ENCODE peak calls at places on chromosomes 5 and 9, in eight cellular contexts. P is fibroblast of pulmonary artery, Y is BE2C, J is HCT116, H is fibroblast of mammary gland, U is AG10803, Z is lung, R is cardiac muscle cell. O is an unnamed sample.

GRCh38 chr9:33750839-33751339 is 44.5 kb upstream of the PRSS3 start:
- DNase-seq in P (no peak), Y (peak), J (no peak), H (no peak), U (no peak), Z (no peak), R (peak), O (no peak)

GRCh38 chr5:174151579-174152181 is 106.2 kb downstream of the NSG2 start:
- DNase-seq in P (no peak), Y (no peak), J (no peak), H (no peak), U (no peak), Z (no peak), R (no peak), O (no peak)

GRCh38 chr9:12878342-12878978 is 103.6 kb downstream of the LURAP1L start:
- DNase-seq in P (no peak), Y (no peak), J (no peak), H (peak), U (no peak), Z (no peak), R (no peak), O (peak)

GRCh38 chr9:36935768-36936497 is 98.1 kb downstream of the PAX5 start:
- DNase-seq in P (no peak), Y (no peak), J (no peak), H (no peak), U (no peak), Z (no peak), R (no peak), O (no peak)

GRCh38 chr9:25600501-25600900 is 77.7 kb downstream of the TUSC1 start:
- DNase-seq in P (no peak), Y (no peak), J (no peak), H (no peak), U (no peak), Z (no peak), R (no peak), O (no peak)

GRCh38 chr5:149130121-149130931 is 11.0 kb upstream of the ABLIM3 start:
- DNase-seq in P (peak), Y (no peak), J (no peak), H (peak), U (no peak), Z (no peak), R (no peak), O (peak)

GRCh38 chr5:14595189-14595588 is 13.6 kb downstream of the OTULINL start:
- DNase-seq in P (no peak), Y (peak), J (no peak), H (no peak), U (no peak), Z (no peak), R (no peak), O (no peak)

GRCh38 chr9:93956183-93956784 is 1.1 kb upstream of the BARX1 start:
- DNase-seq in P (no peak), Y (no peak), J (no peak), H (no peak), U (no peak), Z (no peak), R (no peak), O (no peak)

GRCh38 chr5:172772112-172772906 is 1.3 kb upstream of the DUSP1 start:
- DNase-seq in P (peak), Y (peak), J (no peak), H (peak), U (peak), Z (peak), R (peak), O (peak)

GRCh38 chr5:172428224-172429166 is 25.8 kb downstream of the SH3PXD2B start:
- DNase-seq in P (no peak), Y (no peak), J (no peak), H (no peak), U (peak), Z (no peak), R (no peak), O (no peak)

DNA sequence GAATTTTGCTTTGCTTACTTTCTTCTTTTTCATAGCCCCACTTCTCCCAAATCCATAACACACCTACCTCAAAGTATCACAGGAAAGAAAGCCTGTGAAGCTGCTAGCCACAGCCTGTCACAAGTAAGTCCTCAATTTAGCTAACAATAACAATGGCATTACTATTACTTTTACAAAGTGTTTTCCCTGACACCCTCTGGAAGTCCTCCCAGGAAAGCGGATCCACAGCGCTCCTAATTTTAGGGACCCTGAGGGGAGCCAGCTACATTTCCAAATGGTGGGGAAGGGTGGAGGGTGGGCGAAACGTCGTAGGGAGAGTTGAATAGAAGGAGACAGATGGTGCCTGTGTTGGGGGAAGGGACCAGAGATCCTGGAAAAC is 554 bp upstream of the WWC1 start:
- DNase-seq in P (no peak), Y (no peak), J (no peak), H (no peak), U (no peak), Z (no peak), R (no peak), O (no peak)
- H3K4me3 ChIP-seq in P (peak), Y (no peak), J (peak), H (no peak), U (peak), Z (no peak), R (peak), O (no peak)

GRCh38 chr5:35246411-35246810 is 16.1 kb upstream of the PRLR start:
- DNase-seq in P (no peak), Y (no peak), J (no peak), H (no peak), U (no peak), Z (no peak), R (peak), O (no peak)
- TF ChIP-seq CTCF in P (no peak), Y (no peak), J (no peak), H (no peak), U (no peak), Z (no peak), R (no peak), O (peak)

DNA sequence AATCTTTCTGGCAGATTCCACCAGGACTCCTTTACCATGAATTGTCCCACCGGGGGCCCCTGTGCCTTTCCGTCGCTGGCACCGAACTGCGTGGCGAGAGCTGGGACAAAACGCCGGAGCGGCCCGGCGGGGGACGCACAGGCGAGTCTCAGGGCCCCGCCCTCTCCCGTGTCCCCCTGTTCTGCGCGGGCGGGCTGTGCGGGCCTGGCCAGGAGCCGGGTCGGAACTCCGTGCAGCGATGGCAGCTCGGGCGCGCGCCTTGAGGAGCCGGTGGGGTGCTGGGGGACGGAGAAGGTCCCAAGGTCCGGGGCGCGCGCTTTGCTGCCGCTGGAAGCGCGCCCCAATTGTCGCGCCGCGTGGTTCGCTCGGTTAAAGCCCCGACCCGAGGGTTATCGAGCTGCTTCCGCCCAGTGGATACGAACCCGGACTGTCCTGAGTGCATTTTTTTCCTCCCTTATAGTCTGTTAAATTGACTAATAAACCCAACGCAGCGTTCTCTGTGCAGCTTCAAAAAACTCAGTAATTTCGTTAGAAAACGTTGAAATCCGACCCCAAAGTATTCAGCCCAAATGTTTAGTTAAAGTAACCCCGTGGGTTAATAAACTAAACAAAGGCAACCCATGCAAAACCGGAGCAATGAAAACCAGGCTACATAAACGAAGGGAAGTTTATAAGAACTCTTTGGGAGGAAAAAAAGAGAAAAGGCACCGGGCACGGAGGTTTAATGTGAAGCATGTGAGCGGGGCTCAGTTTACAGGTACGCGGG is 125.4 kb downstream of the TMEM174 start:
- DNase-seq in P (no peak), Y (no peak), J (no peak), H (no peak), U (no peak), Z (no peak), R (no peak), O (peak)
- H3K4me3 ChIP-seq in P (no peak), Y (no peak), J (peak), H (no peak), U (peak), Z (no peak), R (peak), O (peak)

GRCh38 chr5:139817362-139817761 is 21.8 kb downstream of the PSD2 start:
- DNase-seq in P (no peak), Y (peak), J (no peak), H (no peak), U (no peak), Z (no peak), R (no peak), O (no peak)
- TF ChIP-seq CTCF in P (no peak), Y (no peak), J (no peak), H (no peak), U (no peak), Z (no peak), R (no peak), O (no peak)

GRCh38 chr9:78013924-78014323 is 17.7 kb downstream of the GNAQ start:
- DNase-seq in P (no peak), Y (no peak), J (no peak), H (no peak), U (no peak), Z (no peak), R (no peak), O (no peak)

GRCh38 chr9:78009156-78009555 is 22.5 kb downstream of the GNAQ start:
- DNase-seq in P (no peak), Y (no peak), J (no peak), H (no peak), U (no peak), Z (no peak), R (no peak), O (no peak)

GRCh38 chr9:78006734-78007133 is 24.9 kb downstream of the GNAQ start:
- DNase-seq in P (no peak), Y (no peak), J (no peak), H (peak), U (peak), Z (no peak), R (no peak), O (peak)

GRCh38 chr9:78011037-78011436 is 20.6 kb downstream of the GNAQ start:
- DNase-seq in P (no peak), Y (no peak), J (no peak), H (no peak), U (no peak), Z (no peak), R (no peak), O (peak)

DNA sequence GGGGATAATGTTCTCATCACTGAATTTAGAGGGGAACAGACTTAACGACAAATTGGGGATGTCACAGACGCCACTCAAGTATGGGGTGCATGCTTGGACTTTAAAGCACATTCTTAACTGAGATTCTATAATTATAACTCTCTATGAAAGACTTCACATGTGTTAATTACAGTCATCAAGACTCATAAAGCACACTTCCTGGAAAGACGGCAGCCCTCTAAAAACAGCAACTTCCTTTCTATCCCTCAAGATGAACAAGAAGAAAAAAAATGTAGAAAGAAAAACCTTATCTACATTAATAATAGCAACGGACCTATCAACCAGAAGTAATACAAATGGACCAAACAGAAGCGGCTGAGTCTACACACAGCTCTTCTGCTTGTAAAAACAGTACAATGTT is 21.2 kb downstream of the GNAQ start:
- DNase-seq in P (no peak), Y (no peak), J (no peak), H (no peak), U (no peak), Z (no peak), R (no peak), O (no peak)
- H3K4me3 ChIP-seq in P (no peak), Y (no peak), J (no peak), H (no peak), U (no peak), Z (no peak), R (no peak), O (no peak)

DNA sequence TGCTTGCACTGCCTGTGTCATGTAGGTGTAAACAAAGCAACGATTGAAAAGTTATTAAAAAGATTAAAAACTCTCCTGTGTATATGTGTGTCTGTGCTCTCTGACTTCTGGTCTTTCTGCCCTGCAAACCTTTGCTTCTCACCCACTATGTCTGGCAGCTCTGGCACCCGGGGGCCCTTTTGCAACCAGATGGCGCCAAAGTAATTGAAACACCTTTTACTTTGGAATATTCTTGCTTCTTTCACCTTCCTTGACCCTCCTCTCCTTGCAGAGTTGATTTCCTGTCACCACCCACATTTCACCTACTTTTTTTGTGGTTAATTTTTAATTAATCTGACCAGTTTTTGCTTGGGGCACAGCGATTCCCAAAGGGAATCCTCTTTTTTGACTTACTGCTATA is 275.5 kb downstream of the ARHGEF28 start:
- DNase-seq in P (no peak), Y (no peak), J (no peak), H (no peak), U (no peak), Z (no peak), R (peak), O (no peak)
- TF ChIP-seq CTCF in P (no peak), Y (peak), J (peak), H (no peak), U (no peak), Z (no peak), R (no peak), O (peak)

GRCh38 chr5:42988568-42988967 is 51.6 kb downstream of the ANXA2R start:
- DNase-seq in P (no peak), Y (no peak), J (no peak), H (no peak), U (no peak), Z (no peak), R (no peak), O (no peak)
- H3K4me3 ChIP-seq in P (peak), Y (no peak), J (no peak), H (no peak), U (no peak), Z (no peak), R (no peak), O (peak)

GRCh38 chr9:133869674-133870419 is 122.3 kb downstream of the VAV2 start:
- DNase-seq in P (peak), Y (peak), J (no peak), H (no peak), U (no peak), Z (no peak), R (peak), O (no peak)
- TF ChIP-seq CTCF in P (peak), Y (peak), J (no peak), H (no peak), U (no peak), Z (no peak), R (peak), O (peak)

GRCh38 chr5:55821731-55822512 is 29.2 kb upstream of the IL31RA start:
- DNase-seq in P (peak), Y (peak), J (no peak), H (no peak), U (no peak), Z (no peak), R (peak), O (peak)
- H3K4me3 ChIP-seq in P (peak), Y (no peak), J (no peak), H (peak), U (peak), Z (no peak), R (peak), O (peak)

DNA sequence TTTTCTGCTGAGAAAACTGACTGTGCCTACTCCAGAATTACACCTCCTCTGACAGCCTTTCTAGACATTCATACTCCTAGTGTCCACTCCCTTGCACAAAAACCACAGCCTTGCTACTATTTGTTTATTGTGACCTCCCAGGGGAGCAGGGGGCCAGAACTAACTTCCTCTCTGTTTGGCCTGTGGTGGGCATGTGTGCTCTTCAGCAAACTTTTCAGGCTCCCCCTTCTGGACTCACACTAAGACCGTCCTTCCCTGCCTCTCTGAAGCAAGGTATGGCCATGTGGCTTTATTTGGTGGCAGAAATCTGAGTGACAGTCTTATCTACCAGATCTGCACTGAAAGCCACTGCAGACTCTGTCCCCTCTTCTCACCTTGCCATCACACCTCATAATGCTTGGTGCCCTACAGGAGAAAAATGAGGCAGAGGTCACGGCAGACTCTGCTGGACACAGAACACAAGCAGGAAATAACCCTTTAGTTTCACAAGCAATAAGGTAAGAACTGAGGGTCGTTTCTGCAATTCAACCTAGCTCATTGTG is 28.2 kb downstream of the LIFR start:
- DNase-seq in P (no peak), Y (no peak), J (no peak), H (no peak), U (no peak), Z (no peak), R (no peak), O (peak)
- TF ChIP-seq CTCF in P (no peak), Y (peak), J (no peak), H (no peak), U (no peak), Z (no peak), R (no peak), O (peak)